ENCODE peak calls at places on chromosomes 1 and 21, in ten cellular contexts. One of them, this sample, is unnamed.

GRCh38 chr1:64161347-64162080 is 41.9 kb upstream of the UBE2U start:
- DNase-seq in effector CD8-positive, alpha-beta T cell: no peak
- DNase-seq in T47D: no peak
- DNase-seq in nephron progenitor cell: no peak
- DNase-seq in lower leg skin: peak
- DNase-seq in effector memory CD8-positive, alpha-beta T cell: no peak
- DNase-seq in stimulated activated naive B cell treated with anti-CD40 and anti-IgM and Interleukin-4, amounts not matched to agents 10 μg/mL and 1 μg/mL and 100 μg/mL, for 72 hours: no peak
- DNase-seq in kidney epithelial cell: no peak
- DNase-seq in CD4-positive, alpha-beta memory T cell: no peak
- DNase-seq in GM10248: no peak
- DNase-seq in this sample: no peak

GRCh38 chr1:38456564-38456876 is 403.1 kb downstream of the RRAGC start:
- DNase-seq in effector CD8-positive, alpha-beta T cell: no peak
- DNase-seq in T47D: no peak
- DNase-seq in nephron progenitor cell: no peak
- DNase-seq in lower leg skin: no peak
- DNase-seq in effector memory CD8-positive, alpha-beta T cell: no peak
- DNase-seq in stimulated activated naive B cell treated with anti-CD40 and anti-IgM and Interleukin-4, amounts not matched to agents 10 μg/mL and 1 μg/mL and 100 μg/mL, for 72 hours: no peak
- DNase-seq in kidney epithelial cell: no peak
- DNase-seq in CD4-positive, alpha-beta memory T cell: no peak
- DNase-seq in GM10248: no peak
- DNase-seq in this sample: no peak

GRCh38 chr1:144101397-144102050 is 129.7 kb upstream of the FAM72C start:
- DNase-seq in effector CD8-positive, alpha-beta T cell: no peak
- DNase-seq in T47D: peak
- DNase-seq in nephron progenitor cell: peak
- DNase-seq in lower leg skin: peak
- DNase-seq in effector memory CD8-positive, alpha-beta T cell: peak
- DNase-seq in stimulated activated naive B cell treated with anti-CD40 and anti-IgM and Interleukin-4, amounts not matched to agents 10 μg/mL and 1 μg/mL and 100 μg/mL, for 72 hours: no peak
- DNase-seq in kidney epithelial cell: no peak
- DNase-seq in CD4-positive, alpha-beta memory T cell: peak
- DNase-seq in GM10248: no peak
- DNase-seq in this sample: no peak

GRCh38 chr1:32447469-32448185 is 17.2 kb upstream of the ZBTB8B start:
- DNase-seq in effector CD8-positive, alpha-beta T cell: no peak
- DNase-seq in T47D: no peak
- DNase-seq in nephron progenitor cell: peak
- DNase-seq in lower leg skin: no peak
- DNase-seq in effector memory CD8-positive, alpha-beta T cell: no peak
- DNase-seq in stimulated activated naive B cell treated with anti-CD40 and anti-IgM and Interleukin-4, amounts not matched to agents 10 μg/mL and 1 μg/mL and 100 μg/mL, for 72 hours: no peak
- DNase-seq in kidney epithelial cell: peak
- DNase-seq in CD4-positive, alpha-beta memory T cell: no peak
- DNase-seq in GM10248: no peak
- DNase-seq in this sample: no peak

GRCh38 chr1:223647249-223647648 is 18.3 kb downstream of the CAPN8 start:
- DNase-seq in effector CD8-positive, alpha-beta T cell: no peak
- DNase-seq in T47D: no peak
- DNase-seq in nephron progenitor cell: no peak
- DNase-seq in lower leg skin: no peak
- DNase-seq in effector memory CD8-positive, alpha-beta T cell: no peak
- DNase-seq in stimulated activated naive B cell treated with anti-CD40 and anti-IgM and Interleukin-4, amounts not matched to agents 10 μg/mL and 1 μg/mL and 100 μg/mL, for 72 hours: no peak
- DNase-seq in kidney epithelial cell: no peak
- DNase-seq in CD4-positive, alpha-beta memory T cell: no peak
- DNase-seq in GM10248: no peak
- DNase-seq in this sample: no peak

GRCh38 chr1:2540816-2541492 is 10.9 kb upstream of the HES5 start:
- DNase-seq in effector CD8-positive, alpha-beta T cell: no peak
- DNase-seq in T47D: no peak
- DNase-seq in nephron progenitor cell: peak
- DNase-seq in lower leg skin: no peak
- DNase-seq in effector memory CD8-positive, alpha-beta T cell: no peak
- DNase-seq in stimulated activated naive B cell treated with anti-CD40 and anti-IgM and Interleukin-4, amounts not matched to agents 10 μg/mL and 1 μg/mL and 100 μg/mL, for 72 hours: no peak
- DNase-seq in kidney epithelial cell: no peak
- DNase-seq in CD4-positive, alpha-beta memory T cell: no peak
- DNase-seq in GM10248: no peak
- DNase-seq in this sample: peak

GRCh38 chr1:61278966-61279365 is 196.6 kb downstream of the NFIA start:
- DNase-seq in effector CD8-positive, alpha-beta T cell: no peak
- DNase-seq in T47D: no peak
- DNase-seq in nephron progenitor cell: no peak
- DNase-seq in lower leg skin: no peak
- DNase-seq in effector memory CD8-positive, alpha-beta T cell: no peak
- DNase-seq in stimulated activated naive B cell treated with anti-CD40 and anti-IgM and Interleukin-4, amounts not matched to agents 10 μg/mL and 1 μg/mL and 100 μg/mL, for 72 hours: no peak
- DNase-seq in kidney epithelial cell: no peak
- DNase-seq in CD4-positive, alpha-beta memory T cell: no peak
- DNase-seq in GM10248: no peak
- DNase-seq in this sample: no peak

GRCh38 chr1:36482724-36483388 is at the start of gene CSF3R:
- DNase-seq in effector CD8-positive, alpha-beta T cell: no peak
- DNase-seq in T47D: no peak
- DNase-seq in nephron progenitor cell: no peak
- DNase-seq in lower leg skin: no peak
- DNase-seq in effector memory CD8-positive, alpha-beta T cell: no peak
- DNase-seq in stimulated activated naive B cell treated with anti-CD40 and anti-IgM and Interleukin-4, amounts not matched to agents 10 μg/mL and 1 μg/mL and 100 μg/mL, for 72 hours: no peak
- DNase-seq in kidney epithelial cell: no peak
- DNase-seq in CD4-positive, alpha-beta memory T cell: no peak
- DNase-seq in GM10248: no peak
- DNase-seq in this sample: no peak

GRCh38 chr1:101293461-101294045 is 56.7 kb downstream of the S1PR1 start:
- DNase-seq in effector CD8-positive, alpha-beta T cell: no peak
- DNase-seq in T47D: no peak
- DNase-seq in nephron progenitor cell: no peak
- DNase-seq in lower leg skin: no peak
- DNase-seq in effector memory CD8-positive, alpha-beta T cell: peak
- DNase-seq in stimulated activated naive B cell treated with anti-CD40 and anti-IgM and Interleukin-4, amounts not matched to agents 10 μg/mL and 1 μg/mL and 100 μg/mL, for 72 hours: peak
- DNase-seq in kidney epithelial cell: no peak
- DNase-seq in CD4-positive, alpha-beta memory T cell: peak
- DNase-seq in GM10248: peak
- DNase-seq in this sample: no peak

GRCh38 chr1:34898220-34898820 is 31.1 kb downstream of the DLGAP3 start:
- DNase-seq in effector CD8-positive, alpha-beta T cell: no peak
- DNase-seq in T47D: no peak
- DNase-seq in nephron progenitor cell: no peak
- DNase-seq in lower leg skin: no peak
- DNase-seq in effector memory CD8-positive, alpha-beta T cell: no peak
- DNase-seq in stimulated activated naive B cell treated with anti-CD40 and anti-IgM and Interleukin-4, amounts not matched to agents 10 μg/mL and 1 μg/mL and 100 μg/mL, for 72 hours: no peak
- DNase-seq in kidney epithelial cell: no peak
- DNase-seq in CD4-positive, alpha-beta memory T cell: no peak
- DNase-seq in GM10248: no peak
- DNase-seq in this sample: no peak

GRCh38 chr1:43881415-43881814 is 52.2 kb upstream of the ARTN start:
- DNase-seq in effector CD8-positive, alpha-beta T cell: no peak
- DNase-seq in T47D: no peak
- DNase-seq in nephron progenitor cell: peak
- DNase-seq in lower leg skin: no peak
- DNase-seq in effector memory CD8-positive, alpha-beta T cell: no peak
- DNase-seq in stimulated activated naive B cell treated with anti-CD40 and anti-IgM and Interleukin-4, amounts not matched to agents 10 μg/mL and 1 μg/mL and 100 μg/mL, for 72 hours: no peak
- DNase-seq in kidney epithelial cell: no peak
- DNase-seq in CD4-positive, alpha-beta memory T cell: no peak
- DNase-seq in GM10248: no peak
- DNase-seq in this sample: peak

GRCh38 chr1:184036517-184036949 is 995 bp downstream of the COLGALT2 start:
- DNase-seq in effector CD8-positive, alpha-beta T cell: no peak
- DNase-seq in T47D: no peak
- DNase-seq in nephron progenitor cell: peak
- DNase-seq in lower leg skin: no peak
- DNase-seq in effector memory CD8-positive, alpha-beta T cell: no peak
- DNase-seq in stimulated activated naive B cell treated with anti-CD40 and anti-IgM and Interleukin-4, amounts not matched to agents 10 μg/mL and 1 μg/mL and 100 μg/mL, for 72 hours: peak
- DNase-seq in kidney epithelial cell: no peak
- DNase-seq in CD4-positive, alpha-beta memory T cell: no peak
- DNase-seq in GM10248: peak
- DNase-seq in this sample: peak

GRCh38 chr1:47244339-47244862 is 12.4 kb upstream of the TAL1 start:
- DNase-seq in effector CD8-positive, alpha-beta T cell: no peak
- DNase-seq in T47D: no peak
- DNase-seq in nephron progenitor cell: no peak
- DNase-seq in lower leg skin: no peak
- DNase-seq in effector memory CD8-positive, alpha-beta T cell: no peak
- DNase-seq in stimulated activated naive B cell treated with anti-CD40 and anti-IgM and Interleukin-4, amounts not matched to agents 10 μg/mL and 1 μg/mL and 100 μg/mL, for 72 hours: no peak
- DNase-seq in kidney epithelial cell: no peak
- DNase-seq in CD4-positive, alpha-beta memory T cell: no peak
- DNase-seq in GM10248: no peak
- DNase-seq in this sample: no peak

GRCh38 chr1:230160957-230161771 is 94.1 kb downstream of the GALNT2 start:
- DNase-seq in effector CD8-positive, alpha-beta T cell: no peak
- DNase-seq in T47D: no peak
- DNase-seq in nephron progenitor cell: no peak
- DNase-seq in lower leg skin: no peak
- DNase-seq in effector memory CD8-positive, alpha-beta T cell: no peak
- DNase-seq in stimulated activated naive B cell treated with anti-CD40 and anti-IgM and Interleukin-4, amounts not matched to agents 10 μg/mL and 1 μg/mL and 100 μg/mL, for 72 hours: no peak
- DNase-seq in kidney epithelial cell: no peak
- DNase-seq in CD4-positive, alpha-beta memory T cell: no peak
- DNase-seq in GM10248: no peak
- DNase-seq in this sample: no peak

GRCh38 chr1:41371630-41372599 is 10.7 kb downstream of the FOXO6 start:
- DNase-seq in effector CD8-positive, alpha-beta T cell: no peak
- DNase-seq in T47D: no peak
- DNase-seq in nephron progenitor cell: peak
- DNase-seq in lower leg skin: no peak
- DNase-seq in effector memory CD8-positive, alpha-beta T cell: no peak
- DNase-seq in stimulated activated naive B cell treated with anti-CD40 and anti-IgM and Interleukin-4, amounts not matched to agents 10 μg/mL and 1 μg/mL and 100 μg/mL, for 72 hours: no peak
- DNase-seq in kidney epithelial cell: no peak
- DNase-seq in CD4-positive, alpha-beta memory T cell: no peak
- DNase-seq in GM10248: no peak
- DNase-seq in this sample: peak

GRCh38 chr1:5981009-5981380 is 11.2 kb downstream of the NPHP4 start:
- DNase-seq in effector CD8-positive, alpha-beta T cell: no peak
- DNase-seq in T47D: no peak
- DNase-seq in nephron progenitor cell: no peak
- DNase-seq in lower leg skin: no peak
- DNase-seq in effector memory CD8-positive, alpha-beta T cell: no peak
- DNase-seq in stimulated activated naive B cell treated with anti-CD40 and anti-IgM and Interleukin-4, amounts not matched to agents 10 μg/mL and 1 μg/mL and 100 μg/mL, for 72 hours: no peak
- DNase-seq in kidney epithelial cell: no peak
- DNase-seq in CD4-positive, alpha-beta memory T cell: no peak
- DNase-seq in GM10248: no peak
- DNase-seq in this sample: no peak

GRCh38 chr21:34039678-34040382 is 33.5 kb upstream of the MRPS6 start:
- DNase-seq in effector CD8-positive, alpha-beta T cell: no peak
- DNase-seq in T47D: no peak
- DNase-seq in nephron progenitor cell: no peak
- DNase-seq in lower leg skin: no peak
- DNase-seq in effector memory CD8-positive, alpha-beta T cell: no peak
- DNase-seq in stimulated activated naive B cell treated with anti-CD40 and anti-IgM and Interleukin-4, amounts not matched to agents 10 μg/mL and 1 μg/mL and 100 μg/mL, for 72 hours: no peak
- DNase-seq in kidney epithelial cell: no peak
- DNase-seq in CD4-positive, alpha-beta memory T cell: no peak
- DNase-seq in GM10248: no peak
- DNase-seq in this sample: no peak

GRCh38 chr1:213921352-213922111 is 66.2 kb upstream of the PROX1 start:
- DNase-seq in effector CD8-positive, alpha-beta T cell: no peak
- DNase-seq in T47D: no peak
- DNase-seq in nephron progenitor cell: no peak
- DNase-seq in lower leg skin: no peak
- DNase-seq in effector memory CD8-positive, alpha-beta T cell: no peak
- DNase-seq in stimulated activated naive B cell treated with anti-CD40 and anti-IgM and Interleukin-4, amounts not matched to agents 10 μg/mL and 1 μg/mL and 100 μg/mL, for 72 hours: no peak
- DNase-seq in kidney epithelial cell: no peak
- DNase-seq in CD4-positive, alpha-beta memory T cell: no peak
- DNase-seq in GM10248: no peak
- DNase-seq in this sample: no peak

GRCh38 chr1:229221106-229222019 is 49.5 kb upstream of the RAB4A start:
- DNase-seq in effector CD8-positive, alpha-beta T cell: no peak
- DNase-seq in T47D: no peak
- DNase-seq in nephron progenitor cell: no peak
- DNase-seq in lower leg skin: no peak
- DNase-seq in effector memory CD8-positive, alpha-beta T cell: no peak
- DNase-seq in stimulated activated naive B cell treated with anti-CD40 and anti-IgM and Interleukin-4, amounts not matched to agents 10 μg/mL and 1 μg/mL and 100 μg/mL, for 72 hours: no peak
- DNase-seq in kidney epithelial cell: no peak
- DNase-seq in CD4-positive, alpha-beta memory T cell: no peak
- DNase-seq in GM10248: no peak
- DNase-seq in this sample: peak

GRCh38 chr1:67566803-67567202 is 118.2 kb upstream of the GADD45A start:
- DNase-seq in effector CD8-positive, alpha-beta T cell: no peak
- DNase-seq in T47D: no peak
- DNase-seq in nephron progenitor cell: no peak
- DNase-seq in lower leg skin: no peak
- DNase-seq in effector memory CD8-positive, alpha-beta T cell: no peak
- DNase-seq in stimulated activated naive B cell treated with anti-CD40 and anti-IgM and Interleukin-4, amounts not matched to agents 10 μg/mL and 1 μg/mL and 100 μg/mL, for 72 hours: no peak
- DNase-seq in kidney epithelial cell: no peak
- DNase-seq in CD4-positive, alpha-beta memory T cell: no peak
- DNase-seq in GM10248: no peak
- DNase-seq in this sample: no peak

GRCh38 chr1:33295450-33296081 is 25.3 kb downstream of the A3GALT2 start:
- DNase-seq in effector CD8-positive, alpha-beta T cell: peak
- DNase-seq in T47D: peak
- DNase-seq in nephron progenitor cell: peak
- DNase-seq in lower leg skin: peak
- DNase-seq in effector memory CD8-positive, alpha-beta T cell: peak
- DNase-seq in stimulated activated naive B cell treated with anti-CD40 and anti-IgM and Interleukin-4, amounts not matched to agents 10 μg/mL and 1 μg/mL and 100 μg/mL, for 72 hours: peak
- DNase-seq in kidney epithelial cell: peak
- DNase-seq in CD4-positive, alpha-beta memory T cell: peak
- DNase-seq in GM10248: peak
- DNase-seq in this sample: peak

GRCh38 chr1:34858901-34859441 is 578 bp downstream of the SMIM12 start:
- DNase-seq in effector CD8-positive, alpha-beta T cell: no peak
- DNase-seq in T47D: no peak
- DNase-seq in nephron progenitor cell: no peak
- DNase-seq in lower leg skin: no peak
- DNase-seq in effector memory CD8-positive, alpha-beta T cell: peak
- DNase-seq in stimulated activated naive B cell treated with anti-CD40 and anti-IgM and Interleukin-4, amounts not matched to agents 10 μg/mL and 1 μg/mL and 100 μg/mL, for 72 hours: peak
- DNase-seq in kidney epithelial cell: no peak
- DNase-seq in CD4-positive, alpha-beta memory T cell: peak
- DNase-seq in GM10248: no peak
- DNase-seq in this sample: no peak

GRCh38 chr21:36155603-36156338 is 853 bp upstream of the DOP1B start:
- DNase-seq in effector CD8-positive, alpha-beta T cell: no peak
- DNase-seq in T47D: peak
- DNase-seq in nephron progenitor cell: no peak
- DNase-seq in lower leg skin: no peak
- DNase-seq in effector memory CD8-positive, alpha-beta T cell: no peak
- DNase-seq in stimulated activated naive B cell treated with anti-CD40 and anti-IgM and Interleukin-4, amounts not matched to agents 10 μg/mL and 1 μg/mL and 100 μg/mL, for 72 hours: no peak
- DNase-seq in kidney epithelial cell: no peak
- DNase-seq in CD4-positive, alpha-beta memory T cell: peak
- DNase-seq in GM10248: no peak
- DNase-seq in this sample: no peak

GRCh38 chr1:69737527-69738176 is 169.9 kb downstream of the LRRC7 start:
- DNase-seq in effector CD8-positive, alpha-beta T cell: no peak
- DNase-seq in T47D: peak
- DNase-seq in nephron progenitor cell: peak
- DNase-seq in lower leg skin: peak
- DNase-seq in effector memory CD8-positive, alpha-beta T cell: no peak
- DNase-seq in stimulated activated naive B cell treated with anti-CD40 and anti-IgM and Interleukin-4, amounts not matched to agents 10 μg/mL and 1 μg/mL and 100 μg/mL, for 72 hours: no peak
- DNase-seq in kidney epithelial cell: peak
- DNase-seq in CD4-positive, alpha-beta memory T cell: no peak
- DNase-seq in GM10248: peak
- DNase-seq in this sample: peak

GRCh38 chr1:111920221-111921024 is 69.0 kb downstream of the KCND3 start:
- DNase-seq in effector CD8-positive, alpha-beta T cell: no peak
- DNase-seq in T47D: no peak
- DNase-seq in nephron progenitor cell: no peak
- DNase-seq in lower leg skin: peak
- DNase-seq in effector memory CD8-positive, alpha-beta T cell: no peak
- DNase-seq in stimulated activated naive B cell treated with anti-CD40 and anti-IgM and Interleukin-4, amounts not matched to agents 10 μg/mL and 1 μg/mL and 100 μg/mL, for 72 hours: no peak
- DNase-seq in kidney epithelial cell: no peak
- DNase-seq in CD4-positive, alpha-beta memory T cell: no peak
- DNase-seq in GM10248: no peak
- DNase-seq in this sample: no peak

GRCh38 chr1:84156210-84156621 is 12.1 kb downstream of the PRKACB start:
- DNase-seq in effector CD8-positive, alpha-beta T cell: no peak
- DNase-seq in T47D: no peak
- DNase-seq in nephron progenitor cell: no peak
- DNase-seq in lower leg skin: no peak
- DNase-seq in effector memory CD8-positive, alpha-beta T cell: no peak
- DNase-seq in stimulated activated naive B cell treated with anti-CD40 and anti-IgM and Interleukin-4, amounts not matched to agents 10 μg/mL and 1 μg/mL and 100 μg/mL, for 72 hours: no peak
- DNase-seq in kidney epithelial cell: peak
- DNase-seq in CD4-positive, alpha-beta memory T cell: peak
- DNase-seq in GM10248: no peak
- DNase-seq in this sample: no peak

GRCh38 chr1:14321413-14321812 is 277.1 kb upstream of the KAZN start:
- DNase-seq in effector CD8-positive, alpha-beta T cell: no peak
- DNase-seq in T47D: no peak
- DNase-seq in nephron progenitor cell: no peak
- DNase-seq in lower leg skin: no peak
- DNase-seq in effector memory CD8-positive, alpha-beta T cell: no peak
- DNase-seq in stimulated activated naive B cell treated with anti-CD40 and anti-IgM and Interleukin-4, amounts not matched to agents 10 μg/mL and 1 μg/mL and 100 μg/mL, for 72 hours: no peak
- DNase-seq in kidney epithelial cell: no peak
- DNase-seq in CD4-positive, alpha-beta memory T cell: no peak
- DNase-seq in GM10248: no peak
- DNase-seq in this sample: no peak

GRCh38 chr1:45824607-45825006 is 21.2 kb downstream of the MAST2 start:
- DNase-seq in effector CD8-positive, alpha-beta T cell: no peak
- DNase-seq in T47D: no peak
- DNase-seq in nephron progenitor cell: no peak
- DNase-seq in lower leg skin: no peak
- DNase-seq in effector memory CD8-positive, alpha-beta T cell: no peak
- DNase-seq in stimulated activated naive B cell treated with anti-CD40 and anti-IgM and Interleukin-4, amounts not matched to agents 10 μg/mL and 1 μg/mL and 100 μg/mL, for 72 hours: no peak
- DNase-seq in kidney epithelial cell: no peak
- DNase-seq in CD4-positive, alpha-beta memory T cell: no peak
- DNase-seq in GM10248: no peak
- DNase-seq in this sample: no peak